ENCODE peak calls at places on chromosome 7, in eight cellular contexts. One of them, this sample, is unnamed.
A peak's percentile ranks its signal among the peaks of the same experiment; 100 is the strongest.

GRCh38 chr7:31487071-31487470 is 26.8 kb upstream of the ITPRID1 start:
- DNase-seq in T-helper 2 cell: no peak
- DNase-seq in neural progenitor cell: no peak
- DNase-seq in activated CD8-positive, alpha-beta memory T cell treated with anti-CD3 and anti-CD28 coated beads for 24 hours: no peak
- DNase-seq in mammary epithelial cell: no peak
- DNase-seq in T-helper 1 cell: no peak
- DNase-seq in HFFc6: no peak
- DNase-seq in fibroblast of the conjunctiva: no peak
- DNase-seq in this sample: no peak

GRCh38 chr7:136947347-136947746 is 78.9 kb downstream of the CHRM2 start:
- DNase-seq in T-helper 2 cell: no peak
- DNase-seq in neural progenitor cell: no peak
- DNase-seq in activated CD8-positive, alpha-beta memory T cell treated with anti-CD3 and anti-CD28 coated beads for 24 hours: no peak
- DNase-seq in mammary epithelial cell: no peak
- DNase-seq in T-helper 1 cell: no peak
- DNase-seq in HFFc6: no peak
- DNase-seq in fibroblast of the conjunctiva: no peak
- DNase-seq in this sample: no peak

GRCh38 chr7:35894721-35895120 is 93.9 kb downstream of the SEPTIN7 start:
- DNase-seq in T-helper 2 cell: no peak
- DNase-seq in neural progenitor cell: no peak
- DNase-seq in activated CD8-positive, alpha-beta memory T cell treated with anti-CD3 and anti-CD28 coated beads for 24 hours: no peak
- DNase-seq in mammary epithelial cell: no peak
- DNase-seq in T-helper 1 cell: no peak
- DNase-seq in HFFc6: no peak
- DNase-seq in fibroblast of the conjunctiva: no peak
- DNase-seq in this sample: no peak

GRCh38 chr7:95906871-95907270 is 134.5 kb downstream of the DYNC1I1 start:
- DNase-seq in T-helper 2 cell: no peak
- DNase-seq in neural progenitor cell: no peak
- DNase-seq in activated CD8-positive, alpha-beta memory T cell treated with anti-CD3 and anti-CD28 coated beads for 24 hours: no peak
- DNase-seq in mammary epithelial cell: no peak
- DNase-seq in T-helper 1 cell: no peak
- DNase-seq in HFFc6: no peak
- DNase-seq in fibroblast of the conjunctiva: no peak
- DNase-seq in this sample: no peak

GRCh38 chr7:27158436-27159277 is 2.2 kb upstream of the HOXA7 start:
- DNase-seq in T-helper 2 cell: no peak
- DNase-seq in neural progenitor cell: no peak
- DNase-seq in activated CD8-positive, alpha-beta memory T cell treated with anti-CD3 and anti-CD28 coated beads for 24 hours: peak; percentile 60
- DNase-seq in mammary epithelial cell: peak; percentile 39
- DNase-seq in T-helper 1 cell: no peak
- DNase-seq in HFFc6: no peak
- DNase-seq in fibroblast of the conjunctiva: no peak
- DNase-seq in this sample: no peak

GRCh38 chr7:45592230-45592991 is 18.2 kb downstream of the ADCY1 start:
- DNase-seq in T-helper 2 cell: no peak
- DNase-seq in neural progenitor cell: peak; percentile 0
- DNase-seq in activated CD8-positive, alpha-beta memory T cell treated with anti-CD3 and anti-CD28 coated beads for 24 hours: peak; percentile 26
- DNase-seq in mammary epithelial cell: no peak
- DNase-seq in T-helper 1 cell: no peak
- DNase-seq in HFFc6: no peak
- DNase-seq in fibroblast of the conjunctiva: no peak
- DNase-seq in this sample: no peak

GRCh38 chr7:47191876-47192291 is 390.0 kb downstream of the TNS3 start:
- DNase-seq in T-helper 2 cell: no peak
- DNase-seq in neural progenitor cell: no peak
- DNase-seq in activated CD8-positive, alpha-beta memory T cell treated with anti-CD3 and anti-CD28 coated beads for 24 hours: no peak
- DNase-seq in mammary epithelial cell: no peak
- DNase-seq in T-helper 1 cell: no peak
- DNase-seq in HFFc6: no peak
- DNase-seq in fibroblast of the conjunctiva: no peak
- DNase-seq in this sample: no peak

GRCh38 chr7:127840552-127840951 is 188.6 kb downstream of the SND1 start:
- DNase-seq in T-helper 2 cell: no peak
- DNase-seq in neural progenitor cell: no peak
- DNase-seq in activated CD8-positive, alpha-beta memory T cell treated with anti-CD3 and anti-CD28 coated beads for 24 hours: no peak
- DNase-seq in mammary epithelial cell: no peak
- DNase-seq in T-helper 1 cell: no peak
- DNase-seq in HFFc6: no peak
- DNase-seq in fibroblast of the conjunctiva: no peak
- DNase-seq in this sample: no peak

GRCh38 chr7:55185941-55186609 is 167.3 kb downstream of the EGFR start:
- DNase-seq in T-helper 2 cell: no peak
- DNase-seq in neural progenitor cell: no peak
- DNase-seq in activated CD8-positive, alpha-beta memory T cell treated with anti-CD3 and anti-CD28 coated beads for 24 hours: peak; percentile 40
- DNase-seq in mammary epithelial cell: peak; percentile 97
- DNase-seq in T-helper 1 cell: no peak
- DNase-seq in HFFc6: peak; percentile 95
- DNase-seq in fibroblast of the conjunctiva: peak; percentile 78
- DNase-seq in this sample: peak; percentile 81

GRCh38 chr7:152395115-152395514 is 40.7 kb downstream of the KMT2C start:
- DNase-seq in T-helper 2 cell: no peak
- DNase-seq in neural progenitor cell: no peak
- DNase-seq in activated CD8-positive, alpha-beta memory T cell treated with anti-CD3 and anti-CD28 coated beads for 24 hours: no peak
- DNase-seq in mammary epithelial cell: no peak
- DNase-seq in T-helper 1 cell: no peak
- DNase-seq in HFFc6: no peak
- DNase-seq in fibroblast of the conjunctiva: no peak
- DNase-seq in this sample: no peak